ENCODE peak calls at places on chromosomes 1 and 21, in four cellular contexts. V is GM06990, D is OCI-LY7, F is lower lobe of right lung. A is an unnamed sample.

GRCh38 chr1:32963746-32964460 is 706 bp downstream of the RNF19B start:
- DNase-seq in V (peak; percentile 76), D (peak; percentile 80), F (peak; percentile 86), A (peak; percentile 73)

GRCh38 chr1:10338047-10338446 is 60.8 kb upstream of the PGD start:
- DNase-seq in V (no peak), D (peak; percentile 59), F (no peak), A (peak; percentile 61)

GRCh38 chr1:94971491-94971924 is 44.6 kb upstream of the CNN3 start:
- DNase-seq in V (no peak), D (no peak), F (no peak), A (no peak)

GRCh38 chr1:28656335-28656734 is 7.9 kb downstream of the RNU11 start:
- DNase-seq in V (no peak), D (no peak), F (no peak), A (no peak)

GRCh38 chr21:36320421-36321324 is 676 bp downstream of the MORC3 start:
- DNase-seq in V (no peak), D (peak; percentile 57), F (peak; percentile 81), A (peak; percentile 84)

GRCh38 chr1:11817192-11817591 is 11.2 kb downstream of the CLCN6 start:
- DNase-seq in V (no peak), D (no peak), F (no peak), A (no peak)

GRCh38 chr1:79437540-79437939 is 431.0 kb upstream of the ADGRL4 start:
- DNase-seq in V (no peak), D (no peak), F (no peak), A (no peak)

GRCh38 chr1:234711400-234711799 is 101.4 kb upstream of the IRF2BP2 start:
- DNase-seq in V (no peak), D (no peak), F (no peak), A (no peak)

GRCh38 chr21:14737278-14737677 is 191.2 kb upstream of the SAMSN1 start:
- DNase-seq in V (no peak), D (no peak), F (no peak), A (no peak)

GRCh38 chr21:14736162-14736561 is 190.0 kb upstream of the SAMSN1 start:
- DNase-seq in V (peak; percentile 43), D (peak; percentile 3), F (no peak), A (no peak)

GRCh38 chr21:14739590-14739989 is 193.5 kb upstream of the SAMSN1 start:
- DNase-seq in V (no peak), D (no peak), F (no peak), A (no peak)

GRCh38 chr21:14736672-14737071 is 190.6 kb upstream of the SAMSN1 start:
- DNase-seq in V (no peak), D (no peak), F (no peak), A (no peak)

GRCh38 chr21:14737922-14738321 is 191.8 kb upstream of the SAMSN1 start:
- DNase-seq in V (no peak), D (peak; percentile 78), F (no peak), A (no peak)
- TF ChIP-seq CTCF in V (peak; percentile 68), D (peak; percentile 97), F (peak; percentile 63), A (peak; percentile 73)

DNA sequence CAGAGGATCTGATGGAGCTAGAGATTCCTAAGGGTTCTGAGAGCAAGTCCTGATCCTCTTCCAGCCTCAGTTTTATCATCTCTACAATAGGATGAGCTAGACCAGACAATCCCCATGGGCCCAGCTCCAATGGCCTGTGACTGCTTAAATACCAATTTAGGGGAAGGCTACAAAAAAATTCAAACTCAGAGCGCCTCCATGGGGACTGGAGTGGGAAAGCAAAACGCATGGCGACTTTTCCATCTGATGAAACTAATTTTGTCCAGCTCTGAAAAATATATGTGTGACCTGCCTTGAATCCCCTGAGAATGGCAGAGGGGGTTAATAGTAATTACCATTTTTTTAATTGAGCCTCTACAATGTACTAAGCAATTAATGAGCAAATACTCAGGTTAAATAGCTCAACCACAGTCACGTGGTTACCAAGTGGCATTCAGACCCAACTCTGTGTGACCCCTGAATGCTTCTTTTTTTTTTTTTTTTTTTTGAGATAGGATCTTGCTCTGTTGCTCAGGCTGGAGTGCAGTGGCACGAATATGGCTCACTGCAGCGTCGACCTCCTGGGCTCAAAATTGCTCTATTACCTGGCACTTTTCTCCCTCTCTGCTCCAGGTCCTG is 8.4 kb downstream of the EXTL1 start:
- DNase-seq in V (no peak), D (no peak), F (no peak), A (no peak)
- TF ChIP-seq CTCF in V (no peak), D (peak; percentile 51), F (no peak), A (no peak)

GRCh38 chr1:100543640-100544039 is 5.7 kb downstream of the GPR88 start:
- DNase-seq in V (no peak), D (peak; percentile 36), F (peak; percentile 20), A (no peak)
- TF ChIP-seq CTCF in V (peak; percentile 88), D (peak; percentile 80), F (peak; percentile 28), A (no peak)

GRCh38 chr1:60891315-60891714 is 191.0 kb upstream of the NFIA start:
- DNase-seq in V (no peak), D (no peak), F (no peak), A (no peak)

GRCh38 chr1:60894121-60894520 is 188.2 kb upstream of the NFIA start:
- DNase-seq in V (no peak), D (no peak), F (no peak), A (no peak)

GRCh38 chr1:60890664-60891063 is 191.7 kb upstream of the NFIA start:
- DNase-seq in V (no peak), D (no peak), F (no peak), A (no peak)

GRCh38 chr1:60895167-60896124 is 186.9 kb upstream of the NFIA start:
- DNase-seq in V (no peak), D (no peak), F (no peak), A (no peak)

DNA sequence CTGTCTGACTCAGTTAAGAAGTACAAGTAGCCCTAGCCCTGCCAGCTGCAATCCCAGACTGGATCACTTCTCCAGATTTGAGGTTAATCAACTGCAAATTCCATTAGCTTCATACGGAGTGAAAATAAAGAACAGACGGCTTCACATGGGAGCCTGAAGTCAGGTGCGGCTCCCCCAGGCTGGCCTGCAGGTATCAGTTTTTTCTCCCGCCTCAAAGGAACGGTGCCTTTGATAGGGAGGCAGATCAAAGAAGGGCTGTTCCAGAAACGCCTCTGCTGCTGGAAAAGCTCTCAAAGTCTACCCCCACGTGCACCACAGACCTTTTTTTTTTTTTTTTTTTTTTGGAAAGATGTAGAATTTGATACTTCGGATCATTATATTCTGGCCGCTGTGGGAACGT is 189.2 kb upstream of the NFIA start:
- DNase-seq in V (no peak), D (no peak), F (no peak), A (no peak)
- TF ChIP-seq CTCF in V (no peak), D (no peak), F (no peak), A (no peak)

GRCh38 chr1:217892750-217893149 is 261.6 kb downstream of the SPATA17 start:
- DNase-seq in V (no peak), D (no peak), F (no peak), A (no peak)

GRCh38 chr1:217891966-217892365 is 260.8 kb downstream of the SPATA17 start:
- DNase-seq in V (no peak), D (no peak), F (no peak), A (no peak)

DNA sequence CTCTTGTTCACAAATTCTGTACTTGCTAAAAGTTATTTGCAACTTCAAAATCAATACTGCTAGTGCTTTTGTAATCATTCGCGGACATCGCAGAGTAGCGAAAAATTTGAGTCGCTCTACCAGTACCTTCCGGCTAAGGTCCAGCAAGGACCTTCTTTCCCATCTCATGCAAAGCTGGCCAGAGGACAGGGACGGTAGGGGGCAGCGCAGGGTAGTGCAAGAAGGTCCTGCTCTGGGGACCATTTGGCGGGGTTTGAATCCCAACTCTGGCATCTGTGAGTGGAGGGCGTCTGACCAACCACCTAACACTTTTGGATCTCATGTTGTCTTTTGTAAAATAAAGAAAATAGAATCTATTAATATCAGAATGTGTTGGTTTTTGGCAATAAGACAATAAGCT is 258.3 kb downstream of the SPATA17 start:
- DNase-seq in V (no peak), D (no peak), F (no peak), A (peak; percentile 76)
- TF ChIP-seq CTCF in V (peak; percentile 13), D (no peak), F (no peak), A (peak; percentile 55)

GRCh38 chr1:152866321-152866720 is 6.5 kb downstream of the LCE7A start:
- DNase-seq in V (no peak), D (no peak), F (no peak), A (no peak)

GRCh38 chr1:152870831-152871730 is 7.0 kb upstream of the SMCP start:
- DNase-seq in V (no peak), D (peak; percentile 13), F (no peak), A (peak; percentile 32)

GRCh38 chr1:152873495-152873894 is 4.6 kb upstream of the SMCP start:
- DNase-seq in V (no peak), D (no peak), F (no peak), A (no peak)

GRCh38 chr1:152871731-152872126 is 6.4 kb upstream of the SMCP start:
- DNase-seq in V (no peak), D (no peak), F (no peak), A (no peak)

DNA sequence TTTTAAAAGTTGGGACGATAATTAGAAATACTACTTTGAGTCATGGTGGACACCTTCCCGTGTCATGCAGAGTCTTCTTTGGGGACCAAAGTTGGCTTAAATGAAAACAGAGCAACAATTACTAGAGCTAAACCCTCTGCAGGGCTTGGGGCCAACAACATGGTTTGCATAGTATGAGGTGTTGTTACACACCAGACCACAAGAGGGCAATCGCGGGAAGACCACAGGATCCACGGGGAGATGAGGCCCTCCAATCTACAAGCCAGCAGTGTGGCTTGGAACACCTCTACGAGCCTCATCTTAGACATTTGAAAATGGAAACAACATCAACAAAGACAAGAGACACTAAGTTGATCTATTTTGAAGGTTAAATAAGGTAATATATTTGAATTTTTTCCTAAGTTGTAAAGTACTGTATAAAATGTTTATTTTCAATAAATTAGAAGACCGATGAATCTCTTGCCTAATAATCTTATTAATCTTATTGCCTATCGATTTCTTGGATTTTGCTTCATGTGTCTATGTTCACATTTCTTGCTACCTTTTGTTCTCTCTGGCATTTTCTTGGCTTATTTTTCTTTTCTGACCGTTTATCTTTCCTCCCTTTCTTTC is 8.2 kb upstream of the SMCP start:
- DNase-seq in V (no peak), D (peak; percentile 64), F (peak; percentile 53), A (peak; percentile 75)
- TF ChIP-seq CTCF in V (peak; percentile 81), D (peak; percentile 88), F (peak; percentile 69), A (peak; percentile 86)

GRCh38 chr1:17574502-17574901 is 35.0 kb downstream of the ARHGEF10L start:
- DNase-seq in V (no peak), D (no peak), F (no peak), A (no peak)
- TF ChIP-seq CTCF in V (peak; percentile 9), D (peak; percentile 13), F (no peak), A (no peak)